ENCODE peak calls at places on chromosome 17, in seven cellular contexts. R, J, V, A, T, F and O are unnamed samples.

GRCh38 chr17:27224526-27225315 is 69.2 kb upstream of the WSB1 start:
- DNase-seq in R (no peak), J (no peak), V (no peak), A (no peak), T (no peak), F (no peak), O (no peak)

GRCh38 chr17:45902892-45903346 is 8.6 kb downstream of the MAPT start:
- DNase-seq in R (no peak), J (no peak), V (no peak), A (no peak), T (no peak), F (no peak), O (peak)

GRCh38 chr17:37147301-37147812 is 198.6 kb downstream of the AATF start:
- DNase-seq in R (no peak), J (no peak), V (peak), A (no peak), T (no peak), F (no peak), O (no peak)

GRCh38 chr17:73028311-73028755 is 64.2 kb downstream of the SLC39A11 start:
- DNase-seq in R (no peak), J (no peak), V (no peak), A (no peak), T (peak), F (no peak), O (peak)

GRCh38 chr17:49359990-49360795 is 1.9 kb downstream of the ZNF652 start:
- DNase-seq in R (no peak), J (no peak), V (peak), A (no peak), T (no peak), F (no peak), O (no peak)

GRCh38 chr17:50056961-50057330 is 1.0 kb downstream of the ITGA3 start:
- DNase-seq in R (no peak), J (no peak), V (no peak), A (no peak), T (peak), F (peak), O (no peak)

GRCh38 chr17:46273541-46274236 is 21.2 kb upstream of the LRRC37A start:
- DNase-seq in R (no peak), J (no peak), V (no peak), A (no peak), T (no peak), F (no peak), O (no peak)

GRCh38 chr17:66715745-66716156 is 119.2 kb upstream of the CACNG5 start:
- DNase-seq in R (peak), J (no peak), V (peak), A (no peak), T (peak), F (peak), O (peak)